ENCODE peak calls at places on chromosomes 16 and 17, in five cellular contexts. One of them, this sample, is unnamed.

GRCh38 chr17:57697891-57698708 is 47.0 kb downstream of the CCDC182 start:
- DNase-seq in cardiac muscle cell: no peak
- DNase-seq in suprapubic skin: peak; percentile 17
- DNase-seq in astrocyte of the cerebellum: no peak
- DNase-seq in ascending aorta: no peak
- DNase-seq in this sample: no peak

GRCh38 chr16:30996324-30996999 is 11.5 kb downstream of the HSD3B7 start:
- DNase-seq in cardiac muscle cell: no peak
- DNase-seq in suprapubic skin: no peak
- DNase-seq in astrocyte of the cerebellum: no peak
- DNase-seq in ascending aorta: no peak
- DNase-seq in this sample: no peak

GRCh38 chr17:42200702-42201101 is 6.4 kb upstream of the GHDC start:
- DNase-seq in cardiac muscle cell: peak; percentile 89
- DNase-seq in suprapubic skin: no peak
- DNase-seq in astrocyte of the cerebellum: no peak
- DNase-seq in ascending aorta: no peak
- DNase-seq in this sample: no peak

GRCh38 chr16:50819706-50820105 is 77.8 kb downstream of the CYLD start:
- DNase-seq in cardiac muscle cell: no peak
- DNase-seq in suprapubic skin: no peak
- DNase-seq in astrocyte of the cerebellum: no peak
- DNase-seq in ascending aorta: no peak
- DNase-seq in this sample: no peak

GRCh38 chr16:71954699-71955195 is 45.5 kb downstream of the PKD1L3 start:
- DNase-seq in cardiac muscle cell: no peak
- DNase-seq in suprapubic skin: no peak
- DNase-seq in astrocyte of the cerebellum: no peak
- DNase-seq in ascending aorta: no peak
- DNase-seq in this sample: no peak

GRCh38 chr17:29066603-29067002 is 23.7 kb downstream of the PIPOX start:
- DNase-seq in cardiac muscle cell: no peak
- DNase-seq in suprapubic skin: no peak
- DNase-seq in astrocyte of the cerebellum: no peak
- DNase-seq in ascending aorta: no peak
- DNase-seq in this sample: no peak

GRCh38 chr17:80364091-80364691 is 50.8 kb upstream of the ENDOV start:
- DNase-seq in cardiac muscle cell: peak; percentile 11
- DNase-seq in suprapubic skin: peak; percentile 68
- DNase-seq in astrocyte of the cerebellum: no peak
- DNase-seq in ascending aorta: no peak
- DNase-seq in this sample: no peak

GRCh38 chr16:58027341-58028167 is 2.0 kb downstream of the MMP15 start:
- DNase-seq in cardiac muscle cell: peak; percentile 34
- DNase-seq in suprapubic skin: no peak
- DNase-seq in astrocyte of the cerebellum: no peak
- DNase-seq in ascending aorta: no peak
- DNase-seq in this sample: no peak

GRCh38 chr16:21190599-21190998 is 20.8 kb downstream of the ZP2 start:
- DNase-seq in cardiac muscle cell: no peak
- DNase-seq in suprapubic skin: no peak
- DNase-seq in astrocyte of the cerebellum: no peak
- DNase-seq in ascending aorta: no peak
- DNase-seq in this sample: no peak

GRCh38 chr16:67068212-67068753 is 39.3 kb downstream of the CBFB start:
- DNase-seq in cardiac muscle cell: no peak
- DNase-seq in suprapubic skin: no peak
- DNase-seq in astrocyte of the cerebellum: no peak
- DNase-seq in ascending aorta: no peak
- DNase-seq in this sample: no peak

GRCh38 chr16:81796035-81796434 is 16.9 kb downstream of the PLCG2 start:
- DNase-seq in cardiac muscle cell: no peak
- DNase-seq in suprapubic skin: no peak
- DNase-seq in astrocyte of the cerebellum: no peak
- DNase-seq in ascending aorta: no peak
- DNase-seq in this sample: no peak

GRCh38 chr16:66260522-66261290 is 105.8 kb upstream of the CDH5 start:
- DNase-seq in cardiac muscle cell: no peak
- DNase-seq in suprapubic skin: no peak
- DNase-seq in astrocyte of the cerebellum: no peak
- DNase-seq in ascending aorta: no peak
- DNase-seq in this sample: no peak

GRCh38 chr16:19745286-19746018 is 27.4 kb downstream of the IQCK start:
- DNase-seq in cardiac muscle cell: no peak
- DNase-seq in suprapubic skin: no peak
- DNase-seq in astrocyte of the cerebellum: peak; percentile 15
- DNase-seq in ascending aorta: no peak
- DNase-seq in this sample: no peak

GRCh38 chr17:17342242-17342945 is 39.2 kb downstream of the NT5M start:
- DNase-seq in cardiac muscle cell: no peak
- DNase-seq in suprapubic skin: peak; percentile 50
- DNase-seq in astrocyte of the cerebellum: no peak
- DNase-seq in ascending aorta: no peak
- DNase-seq in this sample: peak; percentile 1

GRCh38 chr16:14447783-14448182 is 182.3 kb downstream of the PARN start:
- DNase-seq in cardiac muscle cell: no peak
- DNase-seq in suprapubic skin: no peak
- DNase-seq in astrocyte of the cerebellum: no peak
- DNase-seq in ascending aorta: no peak
- DNase-seq in this sample: no peak

GRCh38 chr16:8718753-8719386 is 44.5 kb downstream of the ABAT start:
- DNase-seq in cardiac muscle cell: no peak
- DNase-seq in suprapubic skin: no peak
- DNase-seq in astrocyte of the cerebellum: no peak
- DNase-seq in ascending aorta: no peak
- DNase-seq in this sample: no peak

GRCh38 chr17:7511108-7511507 is 26.9 kb downstream of the POLR2A start:
- DNase-seq in cardiac muscle cell: no peak
- DNase-seq in suprapubic skin: no peak
- DNase-seq in astrocyte of the cerebellum: no peak
- DNase-seq in ascending aorta: no peak
- DNase-seq in this sample: no peak

GRCh38 chr16:19128454-19129210 is 14.9 kb downstream of the ITPRIPL2 start:
- DNase-seq in cardiac muscle cell: no peak
- DNase-seq in suprapubic skin: no peak
- DNase-seq in astrocyte of the cerebellum: no peak
- DNase-seq in ascending aorta: no peak
- DNase-seq in this sample: no peak

GRCh38 chr16:2808181-2808580 is 8.9 kb upstream of the PRSS21 start:
- DNase-seq in cardiac muscle cell: no peak
- DNase-seq in suprapubic skin: peak; percentile 15
- DNase-seq in astrocyte of the cerebellum: no peak
- DNase-seq in ascending aorta: no peak
- DNase-seq in this sample: no peak

GRCh38 chr17:83100853-83101391 is 21.5 kb downstream of the METRNL start:
- DNase-seq in cardiac muscle cell: no peak
- DNase-seq in suprapubic skin: no peak
- DNase-seq in astrocyte of the cerebellum: no peak
- DNase-seq in ascending aorta: no peak
- DNase-seq in this sample: no peak

GRCh38 chr16:12314786-12315185 is 338.3 kb downstream of the SNX29 start:
- DNase-seq in cardiac muscle cell: no peak
- DNase-seq in suprapubic skin: no peak
- DNase-seq in astrocyte of the cerebellum: no peak
- DNase-seq in ascending aorta: no peak
- DNase-seq in this sample: no peak

GRCh38 chr17:27433521-27433920 is 22.7 kb upstream of the KSR1 start:
- DNase-seq in cardiac muscle cell: no peak
- DNase-seq in suprapubic skin: no peak
- DNase-seq in astrocyte of the cerebellum: no peak
- DNase-seq in ascending aorta: no peak
- DNase-seq in this sample: no peak

GRCh38 chr17:76081295-76082210 is 2.6 kb downstream of the ZACN start:
- DNase-seq in cardiac muscle cell: no peak
- DNase-seq in suprapubic skin: no peak
- DNase-seq in astrocyte of the cerebellum: no peak
- DNase-seq in ascending aorta: no peak
- DNase-seq in this sample: no peak

GRCh38 chr17:80923211-80924110 is 68.2 kb upstream of the CHMP6 start:
- DNase-seq in cardiac muscle cell: no peak
- DNase-seq in suprapubic skin: no peak
- DNase-seq in astrocyte of the cerebellum: no peak
- DNase-seq in ascending aorta: no peak
- DNase-seq in this sample: no peak

GRCh38 chr16:81815429-81815766 is 36.3 kb downstream of the PLCG2 start:
- DNase-seq in cardiac muscle cell: no peak
- DNase-seq in suprapubic skin: no peak
- DNase-seq in astrocyte of the cerebellum: no peak
- DNase-seq in ascending aorta: no peak
- DNase-seq in this sample: no peak

GRCh38 chr17:75636381-75637142 is 3.3 kb downstream of the SMIM5 start:
- DNase-seq in cardiac muscle cell: no peak
- DNase-seq in suprapubic skin: no peak
- DNase-seq in astrocyte of the cerebellum: no peak
- DNase-seq in ascending aorta: no peak
- DNase-seq in this sample: no peak

GRCh38 chr16:86261379-86261778 is 248.9 kb upstream of the FOXF1 start:
- DNase-seq in cardiac muscle cell: peak; percentile 4
- DNase-seq in suprapubic skin: no peak
- DNase-seq in astrocyte of the cerebellum: no peak
- DNase-seq in ascending aorta: no peak
- DNase-seq in this sample: no peak

GRCh38 chr17:60745544-60745943 is 67.9 kb downstream of the BCAS3 start:
- DNase-seq in cardiac muscle cell: no peak
- DNase-seq in suprapubic skin: no peak
- DNase-seq in astrocyte of the cerebellum: no peak
- DNase-seq in ascending aorta: no peak
- DNase-seq in this sample: no peak

GRCh38 chr16:85234310-85235235 is 122.3 kb upstream of the CIBAR2 start:
- DNase-seq in cardiac muscle cell: peak; percentile 92
- DNase-seq in suprapubic skin: no peak
- DNase-seq in astrocyte of the cerebellum: peak; percentile 49
- DNase-seq in ascending aorta: no peak
- DNase-seq in this sample: no peak

GRCh38 chr17:61837175-61838051 is 25.9 kb downstream of the BRIP1 start:
- DNase-seq in cardiac muscle cell: peak; percentile 85
- DNase-seq in suprapubic skin: no peak
- DNase-seq in astrocyte of the cerebellum: peak; percentile 71
- DNase-seq in ascending aorta: no peak
- DNase-seq in this sample: peak; percentile 34

GRCh38 chr17:75124041-75124818 is 7.3 kb downstream of the NT5C start:
- DNase-seq in cardiac muscle cell: peak; percentile 78
- DNase-seq in suprapubic skin: no peak
- DNase-seq in astrocyte of the cerebellum: no peak
- DNase-seq in ascending aorta: no peak
- DNase-seq in this sample: peak; percentile 67

GRCh38 chr16:54875443-54875842 is 55.2 kb upstream of the IRX5 start:
- DNase-seq in cardiac muscle cell: no peak
- DNase-seq in suprapubic skin: no peak
- DNase-seq in astrocyte of the cerebellum: no peak
- DNase-seq in ascending aorta: no peak
- DNase-seq in this sample: no peak

GRCh38 chr17:27424941-27425340 is 31.3 kb upstream of the KSR1 start:
- DNase-seq in cardiac muscle cell: no peak
- DNase-seq in suprapubic skin: no peak
- DNase-seq in astrocyte of the cerebellum: no peak
- DNase-seq in ascending aorta: no peak
- DNase-seq in this sample: no peak

DNA sequence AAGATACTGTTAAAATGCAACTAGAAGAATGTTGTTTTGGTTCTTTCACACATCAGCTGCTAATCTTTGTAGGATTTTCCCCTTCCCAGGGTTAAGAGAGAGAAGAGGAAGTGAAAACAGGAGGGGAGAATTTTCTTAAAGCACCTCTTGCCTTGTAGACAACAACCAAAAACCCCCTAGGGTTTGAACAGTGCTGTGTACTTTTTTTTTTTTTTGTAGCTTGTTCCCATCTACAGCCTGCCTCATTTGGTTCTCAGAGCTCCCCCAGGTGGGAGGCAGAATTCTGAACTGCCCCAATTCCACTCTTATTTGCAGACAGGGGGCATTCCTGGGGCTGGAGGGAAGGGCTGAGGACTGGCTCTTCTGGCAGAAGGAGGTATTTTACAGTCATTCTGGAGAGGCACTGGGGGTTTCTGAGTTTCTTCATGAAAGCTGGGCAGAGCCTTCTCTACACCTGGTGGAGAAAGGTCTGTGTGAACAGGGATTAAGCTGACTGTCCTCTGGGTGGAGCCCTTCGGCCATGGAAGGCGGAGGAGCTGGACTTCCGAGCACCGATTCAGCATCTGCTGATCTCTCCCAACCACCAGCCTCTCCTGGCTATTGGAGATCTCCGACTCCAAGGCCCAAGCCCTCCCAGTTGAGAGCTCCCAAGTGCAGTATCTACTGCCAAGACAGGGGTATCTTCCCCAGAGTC is 32.2 kb downstream of the SMARCE1 start:
- DNase-seq in cardiac muscle cell: peak; percentile 64
- DNase-seq in suprapubic skin: no peak
- DNase-seq in astrocyte of the cerebellum: peak; percentile 16
- DNase-seq in ascending aorta: no peak
- DNase-seq in this sample: no peak
- TF ChIP-seq CTCF in cardiac muscle cell: peak; percentile 54
- TF ChIP-seq CTCF in suprapubic skin: no peak
- TF ChIP-seq CTCF in astrocyte of the cerebellum: peak; percentile 53
- TF ChIP-seq CTCF in ascending aorta: no peak
- TF ChIP-seq CTCF in this sample: no peak

GRCh38 chr16:80084614-80085013 is 456.2 kb upstream of the DYNLRB2 start:
- DNase-seq in cardiac muscle cell: peak; percentile 38
- DNase-seq in suprapubic skin: peak; percentile 62
- DNase-seq in astrocyte of the cerebellum: peak; percentile 37
- DNase-seq in ascending aorta: no peak
- DNase-seq in this sample: no peak
- TF ChIP-seq CTCF in cardiac muscle cell: peak; percentile 23
- TF ChIP-seq CTCF in suprapubic skin: peak; percentile 28
- TF ChIP-seq CTCF in astrocyte of the cerebellum: peak; percentile 57
- TF ChIP-seq CTCF in ascending aorta: peak; percentile 57
- TF ChIP-seq CTCF in this sample: no peak

DNA sequence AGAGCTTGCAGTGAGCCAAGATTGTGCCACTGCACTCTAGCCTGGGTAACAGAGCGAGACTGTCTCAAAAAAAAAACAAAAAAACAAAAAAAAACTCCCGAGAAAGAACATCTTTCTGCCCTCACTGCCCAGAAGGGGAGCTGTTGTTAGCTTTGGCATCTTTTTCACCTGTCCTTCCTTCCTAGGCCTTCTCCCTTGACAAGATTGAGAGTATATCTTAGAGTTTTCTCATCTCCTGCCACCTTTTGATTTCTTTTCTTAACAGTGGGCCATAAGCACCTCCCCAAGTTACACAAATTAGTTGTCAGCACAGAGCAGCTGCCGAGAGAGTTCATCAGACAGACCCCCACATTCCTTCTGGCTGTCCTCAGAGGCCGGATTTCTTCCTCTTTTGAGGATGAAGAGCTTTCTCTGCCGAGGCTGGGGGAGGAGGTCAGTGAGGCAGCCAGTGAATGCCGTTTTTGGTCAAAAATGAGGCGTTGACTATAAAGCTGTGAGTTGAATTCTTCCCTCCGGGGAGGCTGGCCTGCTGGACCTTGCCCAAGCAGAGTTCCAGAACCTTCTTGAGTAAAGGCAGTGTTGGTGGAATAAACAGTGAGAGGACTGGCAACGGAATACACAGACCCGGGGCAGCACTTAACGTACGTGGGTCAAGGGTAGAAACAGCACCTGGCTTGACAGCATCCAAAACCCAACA is 127.0 kb downstream of the ABCC6 start:
- DNase-seq in cardiac muscle cell: peak; percentile 74
- DNase-seq in suprapubic skin: no peak
- DNase-seq in astrocyte of the cerebellum: no peak
- DNase-seq in ascending aorta: no peak
- DNase-seq in this sample: no peak
- TF ChIP-seq CTCF in cardiac muscle cell: peak; percentile 46
- TF ChIP-seq CTCF in suprapubic skin: no peak
- TF ChIP-seq CTCF in astrocyte of the cerebellum: peak; percentile 53
- TF ChIP-seq CTCF in ascending aorta: no peak
- TF ChIP-seq CTCF in this sample: no peak

GRCh38 chr17:36910513-36910912 is 26.8 kb upstream of the LHX1 start:
- DNase-seq in cardiac muscle cell: no peak
- DNase-seq in suprapubic skin: no peak
- DNase-seq in astrocyte of the cerebellum: no peak
- DNase-seq in ascending aorta: no peak
- DNase-seq in this sample: no peak
- TF ChIP-seq CTCF in cardiac muscle cell: no peak
- TF ChIP-seq CTCF in suprapubic skin: no peak
- TF ChIP-seq CTCF in astrocyte of the cerebellum: no peak
- TF ChIP-seq CTCF in ascending aorta: no peak
- TF ChIP-seq CTCF in this sample: no peak

This sample was measured in omental fat pad.